ENCODE peak calls at places on chromosomes 13 and 19, in five cellular contexts. F, K, M, W and O are unnamed samples. For H3K4me1, the result is how much of the 10 kb centered on the place peaks cover.

GRCh38 chr19:48881741-48882657 is 9.8 kb downstream of the PPP1R15A start:
- DNase-seq in F (peak), K (no peak), M (no peak), W (no peak), O (no peak)

GRCh38 chr13:107124129-107124718 is 556.3 kb upstream of the ARGLU1 start:
- DNase-seq in F (peak), K (peak), M (no peak), W (no peak), O (no peak)

GRCh38 chr19:55305491-55305890 is 19.6 kb downstream of the TMEM150B start:
- DNase-seq in F (peak), K (peak), M (no peak), W (no peak), O (no peak)

GRCh38 chr19:52638601-52639000 is 446 bp upstream of the ZNF83 start:
- DNase-seq in F (no peak), K (no peak), M (peak), W (peak), O (no peak)

GRCh38 chr13:35704331-35704730 is 227.8 kb upstream of the MAB21L1 start:
- DNase-seq in F (no peak), K (no peak), M (no peak), W (no peak), O (no peak)

GRCh38 chr19:16295071-16295470 is 29.6 kb upstream of the KLF2 start:
- DNase-seq in F (no peak), K (peak), M (no peak), W (no peak), O (no peak)

GRCh38 chr19:50238043-50238442 is 34.6 kb downstream of the MYH14 start:
- DNase-seq in F (no peak), K (no peak), M (no peak), W (peak), O (no peak)

GRCh38 chr13:112128052-112128610 is 61.2 kb downstream of the SOX1 start:
- DNase-seq in F (no peak), K (no peak), M (no peak), W (no peak), O (no peak)

GRCh38 chr19:18784786-18785120 is 6.4 kb downstream of the COMP start:
- DNase-seq in F (no peak), K (no peak), M (no peak), W (no peak), O (no peak)

GRCh38 chr13:35995136-35995535 is 136.0 kb downstream of the DCLK1 start:
- DNase-seq in F (no peak), K (peak), M (no peak), W (no peak), O (no peak)

GRCh38 chr13:114101325-114101821 is 31.1 kb downstream of the RASA3 start:
- DNase-seq in F (no peak), K (peak), M (no peak), W (peak), O (no peak)

GRCh38 chr19:48445606-48446481 is at the start of gene GRWD1:
- DNase-seq in F (peak), K (peak), M (peak), W (peak), O (peak)

GRCh38 chr19:40556953-40557530 is 19.6 kb upstream of the SHKBP1 start:
- DNase-seq in F (no peak), K (no peak), M (no peak), W (no peak), O (no peak)

GRCh38 chr19:46296722-46297431 is at the start of gene HIF3A:
- DNase-seq in F (peak), K (peak), M (peak), W (peak), O (peak)

GRCh38 chr19:46297700-46298476 is 1.0 kb downstream of the HIF3A start:
- DNase-seq in F (no peak), K (peak), M (peak), W (peak), O (peak)

GRCh38 chr19:46299695-46300094 is 2.9 kb downstream of the HIF3A start:
- DNase-seq in F (no peak), K (no peak), M (no peak), W (no peak), O (no peak)

GRCh38 chr19:46299004-46299509 is 2.2 kb downstream of the HIF3A start:
- DNase-seq in F (peak), K (peak), M (peak), W (peak), O (peak)

GRCh38 chr19:46298477-46299003 is 1.7 kb downstream of the HIF3A start:
- DNase-seq in F (no peak), K (no peak), M (no peak), W (no peak), O (no peak)
- H3K27ac ChIP-seq in F (peak), K (no peak), M (peak), W (peak), O (peak)

GRCh38 chr13:30338331-30338851 is 31.0 kb upstream of the KATNAL1 start:
- DNase-seq in F (no peak), K (peak), M (no peak), W (no peak), O (no peak)
- H3K4me1 ChIP-seq in F (under half), K (under half), M (under half), W (under half), O (under half)

DNA sequence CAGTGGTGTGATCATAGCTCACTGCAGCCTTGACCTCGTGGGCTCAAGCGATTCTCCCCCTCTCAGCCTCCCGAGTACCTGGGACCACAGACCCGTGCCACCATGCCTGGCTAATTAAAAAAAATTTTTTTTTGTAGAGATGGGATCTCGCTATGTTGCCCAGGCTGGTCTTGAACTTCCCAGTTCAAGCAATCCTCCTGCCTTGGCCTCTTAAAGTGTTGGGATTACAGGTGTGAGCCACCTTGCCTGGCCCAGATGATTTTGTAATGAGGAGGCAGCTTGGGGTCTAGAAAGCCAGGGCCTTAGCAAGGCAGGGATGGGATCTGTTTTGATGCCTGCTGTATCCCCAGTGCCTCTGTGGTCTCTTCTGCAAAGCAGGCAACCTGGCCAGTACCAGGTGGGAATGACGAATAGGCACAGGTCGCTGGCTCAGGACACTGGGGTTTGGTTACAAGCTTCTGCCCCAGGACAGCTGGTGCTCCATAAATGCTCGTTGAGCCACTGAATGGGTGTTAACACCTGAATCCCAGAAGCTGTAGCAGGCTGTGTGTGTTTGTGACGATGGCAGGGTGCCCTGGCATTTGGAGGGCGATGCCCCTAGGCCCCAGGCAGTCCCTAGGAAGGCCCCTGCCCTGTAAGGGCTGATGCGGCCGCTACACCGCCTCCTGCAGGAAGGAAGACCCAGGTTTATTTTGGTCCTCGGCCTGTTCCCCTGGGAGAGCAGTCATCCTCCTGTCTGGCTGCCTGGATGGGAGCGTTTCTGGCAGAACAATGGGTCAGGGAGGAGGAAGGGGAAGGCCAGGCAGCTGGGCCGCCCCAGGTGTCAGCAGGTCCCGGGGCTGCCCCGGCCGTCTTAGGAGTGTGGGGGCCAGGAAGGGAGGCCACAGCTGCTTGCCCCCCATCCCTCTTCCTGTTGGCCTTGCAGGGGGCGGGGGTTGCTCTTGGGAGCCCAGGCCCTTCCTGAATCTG is 8.6 kb downstream of the TNFAIP8L1 start:
- DNase-seq in F (no peak), K (no peak), M (no peak), W (peak), O (no peak)
- TF ChIP-seq CTCF in F (peak), K (no peak), M (no peak), W (peak), O (no peak)

GRCh38 chr13:20567881-20568528 is 1.0 kb downstream of the IFT88 start:
- DNase-seq in F (no peak), K (no peak), M (no peak), W (no peak), O (no peak)
- H3K27ac ChIP-seq in F (peak), K (peak), M (peak), W (peak), O (peak)

DNA sequence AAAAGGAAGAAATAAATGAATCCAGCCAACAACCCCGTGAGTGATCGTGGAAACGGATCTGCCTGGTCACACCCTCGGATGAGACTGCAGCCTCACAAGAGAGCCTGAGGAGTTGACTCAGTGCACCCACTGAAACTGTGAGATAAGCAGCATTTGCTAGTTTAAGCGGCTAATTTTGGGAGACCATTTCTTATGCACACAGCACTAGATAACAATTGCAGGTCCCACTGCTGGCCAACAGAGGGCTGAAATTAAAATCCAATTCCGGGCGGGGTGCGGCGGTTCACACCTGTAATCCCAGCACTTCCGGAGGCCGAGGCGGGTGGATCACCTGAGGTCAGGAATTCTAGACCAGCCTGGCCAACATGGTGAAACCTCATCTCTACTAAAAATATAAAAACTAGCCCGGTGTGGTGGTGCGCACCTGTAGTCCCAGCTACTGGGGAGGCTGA is 3.6 kb downstream of the UQCR11 start:
- DNase-seq in F (no peak), K (no peak), M (no peak), W (no peak), O (no peak)
- H3K4me1 ChIP-seq in F (under half), K (under half), M (under half), W (under half), O (under half)

GRCh38 chr19:661427-662196 is 1.4 kb downstream of the RNF126 start:
- DNase-seq in F (peak), K (no peak), M (no peak), W (no peak), O (no peak)

GRCh38 chr19:663682-664117 is 686 bp upstream of the RNF126 start:
- DNase-seq in F (no peak), K (no peak), M (no peak), W (no peak), O (no peak)

GRCh38 chr19:662207-662961 is 630 bp downstream of the RNF126 start:
- DNase-seq in F (peak), K (no peak), M (no peak), W (no peak), O (no peak)

GRCh38 chr19:664913-665443 is 2.0 kb upstream of the RNF126 start:
- DNase-seq in F (peak), K (peak), M (no peak), W (peak), O (peak)

DNA sequence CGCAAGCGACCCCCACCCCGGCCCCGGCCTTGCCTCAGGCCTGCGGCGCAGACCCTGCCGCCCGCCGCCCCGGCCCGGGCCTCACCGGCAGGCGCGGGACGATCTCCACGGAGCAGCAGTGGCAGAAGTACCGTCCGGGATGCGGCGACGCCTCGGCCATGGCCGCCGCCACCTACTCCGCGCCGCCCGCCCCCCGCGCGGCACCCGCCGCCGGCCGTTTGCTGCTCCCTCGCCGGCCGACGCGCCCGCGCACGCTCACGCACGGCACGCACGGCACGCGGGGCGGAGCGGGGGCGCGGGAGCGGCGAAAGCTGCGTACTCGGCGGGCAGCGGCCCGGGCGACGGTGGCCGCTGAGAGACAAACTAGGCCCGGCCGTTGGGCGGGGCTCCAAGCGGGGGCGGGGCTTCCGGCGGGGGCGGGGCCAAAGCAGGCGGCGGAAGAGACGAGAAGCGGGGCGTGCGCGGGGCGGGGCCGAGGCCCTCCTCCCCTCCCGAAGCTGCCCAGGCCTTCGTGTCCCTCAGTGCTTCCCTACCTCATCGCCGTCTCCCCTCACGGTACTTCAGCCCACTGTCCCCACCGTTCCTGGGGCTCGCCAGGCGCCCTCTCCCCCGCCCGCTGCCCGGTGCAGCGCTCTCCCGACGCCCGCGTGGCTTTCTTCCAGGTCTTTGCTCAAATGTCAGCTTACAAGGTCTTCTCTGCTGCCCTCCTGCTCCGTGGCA is at the start of gene RNF126:
- DNase-seq in F (peak), K (peak), M (peak), W (peak), O (peak)
- TF ChIP-seq CTCF in F (no peak), K (no peak), M (no peak), W (no peak), O (no peak)

GRCh38 chr13:20127263-20127562 is 33.6 kb downstream of the GJA3 start:
- DNase-seq in F (no peak), K (no peak), M (no peak), W (no peak), O (no peak)

GRCh38 chr13:20127563-20128458 is 33.0 kb downstream of the GJA3 start:
- DNase-seq in F (peak), K (peak), M (no peak), W (peak), O (peak)

GRCh38 chr13:20130012-20130411 is 30.8 kb downstream of the GJA3 start:
- DNase-seq in F (no peak), K (no peak), M (no peak), W (no peak), O (no peak)

GRCh38 chr13:20129076-20129475 is 31.8 kb downstream of the GJA3 start:
- DNase-seq in F (no peak), K (no peak), M (no peak), W (no peak), O (no peak)

DNA sequence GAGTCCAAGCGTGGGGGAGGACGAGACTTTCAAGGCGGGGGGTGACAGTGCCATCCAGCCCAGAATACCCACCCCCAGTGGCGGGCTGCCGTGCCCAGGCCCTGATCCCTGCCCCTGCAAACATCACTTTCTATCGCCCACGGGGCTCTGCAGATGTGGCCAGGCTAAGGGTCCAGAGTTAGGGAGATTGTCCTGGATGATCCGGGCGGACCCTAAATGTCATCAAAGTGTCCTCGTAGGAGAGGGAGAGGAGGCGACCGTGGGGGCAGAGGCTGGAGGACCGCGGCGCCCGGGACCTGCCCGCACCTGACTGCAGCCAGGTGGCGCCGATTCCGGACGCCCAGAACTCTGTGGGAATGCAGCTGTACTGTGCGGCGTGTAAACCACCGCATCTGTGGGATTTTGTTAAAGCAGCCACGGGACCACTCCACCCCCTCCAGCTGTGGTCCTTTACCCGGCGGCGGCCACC is 32.4 kb downstream of the GJA3 start:
- DNase-seq in F (peak), K (no peak), M (no peak), W (no peak), O (peak)
- H3K27ac ChIP-seq in F (peak), K (no peak), M (peak), W (peak), O (peak)